ENCODE peak calls at places on chromosome 11, in nine cellular contexts. One of them, this sample, is unnamed.

GRCh38 chr11:22787565-22788162 is 41.9 kb downstream of the SVIP start:
- DNase-seq in colonic mucosa: no peak
- DNase-seq in CD8-positive, alpha-beta T cell: no peak
- DNase-seq in Caco-2: peak; percentile 41
- DNase-seq in A549: peak; percentile 8
- DNase-seq in tibial nerve: no peak
- DNase-seq in OCI-LY7: peak; percentile 56
- DNase-seq in body of pancreas: peak; percentile 19
- DNase-seq in neural progenitor cell: peak; percentile 71
- DNase-seq in this sample: no peak

GRCh38 chr11:68581439-68581838 is 102.9 kb upstream of the GAL start:
- DNase-seq in colonic mucosa: no peak
- DNase-seq in CD8-positive, alpha-beta T cell: no peak
- DNase-seq in Caco-2: no peak
- DNase-seq in A549: no peak
- DNase-seq in tibial nerve: no peak
- DNase-seq in OCI-LY7: no peak
- DNase-seq in body of pancreas: peak; percentile 20
- DNase-seq in neural progenitor cell: no peak
- DNase-seq in this sample: no peak

GRCh38 chr11:118889796-118890195 is 6.1 kb downstream of the CXCR5 start:
- DNase-seq in colonic mucosa: no peak
- DNase-seq in CD8-positive, alpha-beta T cell: no peak
- DNase-seq in Caco-2: no peak
- DNase-seq in A549: no peak
- DNase-seq in tibial nerve: no peak
- DNase-seq in OCI-LY7: no peak
- DNase-seq in body of pancreas: peak; percentile 90
- DNase-seq in neural progenitor cell: no peak
- DNase-seq in this sample: no peak

GRCh38 chr11:117391181-117391580 is 63.5 kb downstream of the CEP164 start:
- DNase-seq in colonic mucosa: no peak
- DNase-seq in CD8-positive, alpha-beta T cell: no peak
- DNase-seq in Caco-2: no peak
- DNase-seq in A549: no peak
- DNase-seq in tibial nerve: no peak
- DNase-seq in OCI-LY7: no peak
- DNase-seq in body of pancreas: no peak
- DNase-seq in neural progenitor cell: no peak
- DNase-seq in this sample: no peak

GRCh38 chr11:103619480-103619879 is 417.0 kb upstream of the DDI1 start:
- DNase-seq in colonic mucosa: no peak
- DNase-seq in CD8-positive, alpha-beta T cell: no peak
- DNase-seq in Caco-2: peak; percentile 45
- DNase-seq in A549: no peak
- DNase-seq in tibial nerve: no peak
- DNase-seq in OCI-LY7: peak; percentile 5
- DNase-seq in body of pancreas: no peak
- DNase-seq in neural progenitor cell: no peak
- DNase-seq in this sample: no peak

GRCh38 chr11:23124996-23125395 is 264.7 kb upstream of the CCDC179 start:
- DNase-seq in colonic mucosa: no peak
- DNase-seq in CD8-positive, alpha-beta T cell: no peak
- DNase-seq in Caco-2: no peak
- DNase-seq in A549: no peak
- DNase-seq in tibial nerve: no peak
- DNase-seq in OCI-LY7: no peak
- DNase-seq in body of pancreas: no peak
- DNase-seq in neural progenitor cell: no peak
- DNase-seq in this sample: no peak

GRCh38 chr11:28566643-28567042 is 458.5 kb downstream of the METTL15 start:
- DNase-seq in colonic mucosa: peak; percentile 31
- DNase-seq in CD8-positive, alpha-beta T cell: no peak
- DNase-seq in Caco-2: peak; percentile 5
- DNase-seq in A549: peak; percentile 90
- DNase-seq in tibial nerve: peak; percentile 13
- DNase-seq in OCI-LY7: no peak
- DNase-seq in body of pancreas: peak; percentile 47
- DNase-seq in neural progenitor cell: peak; percentile 85
- DNase-seq in this sample: peak; percentile 48

GRCh38 chr11:71086687-71087258 is 165.6 kb downstream of the SHANK2 start:
- DNase-seq in colonic mucosa: peak; percentile 33
- DNase-seq in CD8-positive, alpha-beta T cell: no peak
- DNase-seq in Caco-2: peak; percentile 79
- DNase-seq in A549: peak; percentile 31
- DNase-seq in tibial nerve: no peak
- DNase-seq in OCI-LY7: peak; percentile 56
- DNase-seq in body of pancreas: peak; percentile 32
- DNase-seq in neural progenitor cell: peak; percentile 82
- DNase-seq in this sample: no peak

GRCh38 chr11:30960387-30960992 is 374.3 kb upstream of the MPPED2 start:
- DNase-seq in colonic mucosa: no peak
- DNase-seq in CD8-positive, alpha-beta T cell: no peak
- DNase-seq in Caco-2: peak; percentile 43
- DNase-seq in A549: peak; percentile 14
- DNase-seq in tibial nerve: no peak
- DNase-seq in OCI-LY7: peak; percentile 2
- DNase-seq in body of pancreas: no peak
- DNase-seq in neural progenitor cell: peak; percentile 72
- DNase-seq in this sample: no peak

GRCh38 chr11:106697058-106697457 is 321.2 kb downstream of the GUCY1A2 start:
- DNase-seq in colonic mucosa: no peak
- DNase-seq in CD8-positive, alpha-beta T cell: no peak
- DNase-seq in Caco-2: no peak
- DNase-seq in A549: no peak
- DNase-seq in tibial nerve: no peak
- DNase-seq in OCI-LY7: no peak
- DNase-seq in body of pancreas: no peak
- DNase-seq in neural progenitor cell: no peak
- DNase-seq in this sample: no peak

GRCh38 chr11:87224486-87224885 is 186.8 kb downstream of the TMEM135 start:
- DNase-seq in colonic mucosa: no peak
- DNase-seq in CD8-positive, alpha-beta T cell: no peak
- DNase-seq in Caco-2: no peak
- DNase-seq in A549: no peak
- DNase-seq in tibial nerve: no peak
- DNase-seq in OCI-LY7: no peak
- DNase-seq in body of pancreas: no peak
- DNase-seq in neural progenitor cell: no peak
- DNase-seq in this sample: no peak

GRCh38 chr11:35364101-35364780 is 55.1 kb downstream of the SLC1A2 start:
- DNase-seq in colonic mucosa: peak; percentile 35
- DNase-seq in CD8-positive, alpha-beta T cell: no peak
- DNase-seq in Caco-2: no peak
- DNase-seq in A549: peak; percentile 46
- DNase-seq in tibial nerve: peak; percentile 55
- DNase-seq in OCI-LY7: no peak
- DNase-seq in body of pancreas: peak; percentile 88
- DNase-seq in neural progenitor cell: peak; percentile 13
- DNase-seq in this sample: no peak

GRCh38 chr11:100774859-100775258 is 87.8 kb downstream of the ARHGAP42 start:
- DNase-seq in colonic mucosa: no peak
- DNase-seq in CD8-positive, alpha-beta T cell: no peak
- DNase-seq in Caco-2: no peak
- DNase-seq in A549: no peak
- DNase-seq in tibial nerve: no peak
- DNase-seq in OCI-LY7: no peak
- DNase-seq in body of pancreas: no peak
- DNase-seq in neural progenitor cell: peak; percentile 15
- DNase-seq in this sample: no peak

GRCh38 chr11:47409440-47410403 is 1.3 kb downstream of the SLC39A13 start:
- DNase-seq in colonic mucosa: no peak
- DNase-seq in CD8-positive, alpha-beta T cell: no peak
- DNase-seq in Caco-2: no peak
- DNase-seq in A549: no peak
- DNase-seq in tibial nerve: no peak
- DNase-seq in OCI-LY7: no peak
- DNase-seq in body of pancreas: no peak
- DNase-seq in neural progenitor cell: peak; percentile 1
- DNase-seq in this sample: no peak

GRCh38 chr11:124602193-124602592 is 9.0 kb upstream of the PANX3 start:
- DNase-seq in colonic mucosa: no peak
- DNase-seq in CD8-positive, alpha-beta T cell: no peak
- DNase-seq in Caco-2: no peak
- DNase-seq in A549: no peak
- DNase-seq in tibial nerve: no peak
- DNase-seq in OCI-LY7: no peak
- DNase-seq in body of pancreas: no peak
- DNase-seq in neural progenitor cell: no peak
- DNase-seq in this sample: no peak

GRCh38 chr11:11491014-11491413 is 130.8 kb downstream of the GALNT18 start:
- DNase-seq in colonic mucosa: no peak
- DNase-seq in CD8-positive, alpha-beta T cell: no peak
- DNase-seq in Caco-2: no peak
- DNase-seq in A549: no peak
- DNase-seq in tibial nerve: no peak
- DNase-seq in OCI-LY7: no peak
- DNase-seq in body of pancreas: no peak
- DNase-seq in neural progenitor cell: no peak
- DNase-seq in this sample: no peak

GRCh38 chr11:119882316-119882715 is 153.3 kb upstream of the NECTIN1 start:
- DNase-seq in colonic mucosa: no peak
- DNase-seq in CD8-positive, alpha-beta T cell: no peak
- DNase-seq in Caco-2: no peak
- DNase-seq in A549: no peak
- DNase-seq in tibial nerve: no peak
- DNase-seq in OCI-LY7: no peak
- DNase-seq in body of pancreas: no peak
- DNase-seq in neural progenitor cell: no peak
- DNase-seq in this sample: no peak

GRCh38 chr11:117076941-117077659 is 21.1 kb downstream of the SIK3 start:
- DNase-seq in colonic mucosa: no peak
- DNase-seq in CD8-positive, alpha-beta T cell: no peak
- DNase-seq in Caco-2: peak; percentile 68
- DNase-seq in A549: no peak
- DNase-seq in tibial nerve: no peak
- DNase-seq in OCI-LY7: peak; percentile 31
- DNase-seq in body of pancreas: no peak
- DNase-seq in neural progenitor cell: no peak
- DNase-seq in this sample: no peak

DNA sequence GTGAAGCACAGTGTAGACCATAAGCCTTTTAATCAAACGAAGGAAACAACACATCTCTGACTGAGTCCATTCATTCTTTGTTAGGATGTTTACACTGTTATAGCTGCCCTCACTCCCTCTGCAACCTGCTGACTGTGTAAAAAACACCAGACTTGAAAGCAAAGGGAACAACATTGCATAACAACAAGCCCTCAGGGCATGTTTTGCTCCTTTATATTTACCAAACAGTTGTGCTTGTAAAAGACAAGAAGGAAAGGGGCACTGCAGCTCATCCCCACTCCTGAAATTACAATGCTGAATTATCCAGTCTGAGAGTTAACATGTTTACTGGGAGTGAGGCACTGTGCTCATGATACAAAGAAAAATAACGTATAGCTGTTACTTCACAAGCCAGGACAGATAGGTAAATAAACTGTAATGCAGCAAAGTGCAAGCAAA is 46.4 kb downstream of the RAB30 start:
- DNase-seq in colonic mucosa: no peak
- DNase-seq in CD8-positive, alpha-beta T cell: no peak
- DNase-seq in Caco-2: peak; percentile 38
- DNase-seq in A549: no peak
- DNase-seq in tibial nerve: no peak
- DNase-seq in OCI-LY7: no peak
- DNase-seq in body of pancreas: no peak
- DNase-seq in neural progenitor cell: no peak
- DNase-seq in this sample: no peak
- H3K4me1 ChIP-seq in colonic mucosa: peaks cover 6% of the 10 kb centered on the region
- H3K4me1 ChIP-seq in CD8-positive, alpha-beta T cell: peaks cover 17% of the 10 kb centered on the region
- H3K4me1 ChIP-seq in Caco-2: peaks cover 19% of the 10 kb centered on the region
- H3K4me1 ChIP-seq in A549: peaks cover 19% of the 10 kb centered on the region
- H3K4me1 ChIP-seq in tibial nerve: peaks cover 68% of the 10 kb centered on the region
- H3K4me1 ChIP-seq in OCI-LY7: peaks cover 59% of the 10 kb centered on the region
- H3K4me1 ChIP-seq in body of pancreas: no peaks in the 10 kb centered on the region
- H3K4me1 ChIP-seq in neural progenitor cell: peaks cover 15% of the 10 kb centered on the region
- H3K4me1 ChIP-seq in this sample: peaks cover 16% of the 10 kb centered on the region

DNA sequence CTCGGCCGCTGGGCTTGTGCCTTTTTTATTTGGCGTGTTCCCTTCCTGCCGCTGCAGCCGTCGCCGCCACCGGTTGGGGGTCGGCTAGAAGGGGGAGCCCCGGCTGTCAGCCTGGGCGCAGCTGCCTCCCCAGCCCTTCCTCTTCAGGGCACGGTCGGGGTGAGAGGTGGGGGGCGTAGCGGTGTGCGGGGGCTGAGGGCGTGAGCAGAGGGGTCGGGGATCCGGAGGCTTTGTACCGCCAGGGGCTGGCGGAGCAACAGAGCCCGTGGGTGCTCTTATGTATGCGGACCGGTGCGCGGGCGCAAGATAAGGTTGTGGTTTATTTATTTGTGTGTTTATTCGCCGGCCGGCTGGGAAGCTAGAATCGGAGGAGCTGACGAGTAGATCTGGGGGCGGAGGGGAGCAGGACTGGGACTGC is 482 bp downstream of the ZBTB16 start:
- DNase-seq in colonic mucosa: peak; percentile 58
- DNase-seq in CD8-positive, alpha-beta T cell: peak; percentile 42
- DNase-seq in Caco-2: peak; percentile 55
- DNase-seq in A549: no peak
- DNase-seq in tibial nerve: no peak
- DNase-seq in OCI-LY7: no peak
- DNase-seq in body of pancreas: peak; percentile 43
- DNase-seq in neural progenitor cell: peak; percentile 75
- DNase-seq in this sample: no peak
- H3K4me1 ChIP-seq in colonic mucosa: peaks cover 7% of the 10 kb centered on the region
- H3K4me1 ChIP-seq in CD8-positive, alpha-beta T cell: peaks cover 21% of the 10 kb centered on the region
- H3K4me1 ChIP-seq in Caco-2: peaks cover 10% of the 10 kb centered on the region
- H3K4me1 ChIP-seq in A549: peaks cover 8% of the 10 kb centered on the region
- H3K4me1 ChIP-seq in tibial nerve: peaks cover 51% of the 10 kb centered on the region
- H3K4me1 ChIP-seq in OCI-LY7: no peaks in the 10 kb centered on the region
- H3K4me1 ChIP-seq in body of pancreas: peaks cover 57% of the 10 kb centered on the region
- H3K4me1 ChIP-seq in neural progenitor cell: peaks cover 44% of the 10 kb centered on the region
- H3K4me1 ChIP-seq in this sample: peaks cover 16% of the 10 kb centered on the region

GRCh38 chr11:63871962-63872832 is 33.3 kb downstream of the MARK2 start:
- DNase-seq in colonic mucosa: peak; percentile 90
- DNase-seq in CD8-positive, alpha-beta T cell: peak; percentile 46
- DNase-seq in Caco-2: peak; percentile 88
- DNase-seq in A549: peak; percentile 71
- DNase-seq in tibial nerve: peak; percentile 63
- DNase-seq in OCI-LY7: peak; percentile 8
- DNase-seq in body of pancreas: peak; percentile 92
- DNase-seq in neural progenitor cell: peak; percentile 41
- DNase-seq in this sample: peak; percentile 70
- H3K4me1 ChIP-seq in colonic mucosa: peaks cover 37% of the 10 kb centered on the region
- H3K4me1 ChIP-seq in CD8-positive, alpha-beta T cell: peaks cover 77% of the 10 kb centered on the region
- H3K4me1 ChIP-seq in Caco-2: peaks cover 8% of the 10 kb centered on the region
- H3K4me1 ChIP-seq in A549: peaks cover 48% of the 10 kb centered on the region
- H3K4me1 ChIP-seq in tibial nerve: peaks cover 74% of the 10 kb centered on the region
- H3K4me1 ChIP-seq in OCI-LY7: no peaks in the 10 kb centered on the region
- H3K4me1 ChIP-seq in body of pancreas: peaks cover 87% of the 10 kb centered on the region
- H3K4me1 ChIP-seq in neural progenitor cell: peaks cover 7% of the 10 kb centered on the region
- H3K4me1 ChIP-seq in this sample: peaks cover 57% of the 10 kb centered on the region

DNA sequence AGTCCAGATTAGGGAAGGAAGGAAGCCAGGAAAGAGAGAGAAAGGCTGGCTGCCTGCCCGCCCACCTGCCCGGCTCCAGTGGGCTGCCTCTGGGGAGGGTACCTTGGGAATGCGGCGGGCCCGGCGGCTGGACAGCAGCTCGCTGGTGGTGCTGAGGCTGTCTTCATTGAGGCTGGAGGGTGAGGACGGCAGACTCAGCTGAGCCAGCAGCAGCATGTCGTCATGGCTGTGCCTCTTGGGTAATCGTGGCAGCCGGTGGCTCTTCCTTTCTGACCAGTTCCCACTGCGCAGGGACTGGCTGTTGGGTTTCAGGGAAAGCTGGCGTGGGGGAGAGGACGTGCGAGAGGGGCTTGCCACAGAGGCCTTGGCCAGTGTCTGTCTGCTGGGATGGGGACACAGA is 32.9 kb downstream of the RPL27A start:
- DNase-seq in colonic mucosa: no peak
- DNase-seq in CD8-positive, alpha-beta T cell: no peak
- DNase-seq in Caco-2: no peak
- DNase-seq in A549: no peak
- DNase-seq in tibial nerve: peak; percentile 19
- DNase-seq in OCI-LY7: no peak
- DNase-seq in body of pancreas: no peak
- DNase-seq in neural progenitor cell: no peak
- DNase-seq in this sample: no peak
- H3K4me1 ChIP-seq in colonic mucosa: peaks cover 3% of the 10 kb centered on the region
- H3K4me1 ChIP-seq in CD8-positive, alpha-beta T cell: no peaks in the 10 kb centered on the region
- H3K4me1 ChIP-seq in Caco-2: peaks cover 30% of the 10 kb centered on the region
- H3K4me1 ChIP-seq in A549: peaks cover 39% of the 10 kb centered on the region
- H3K4me1 ChIP-seq in tibial nerve: peaks cover 67% of the 10 kb centered on the region
- H3K4me1 ChIP-seq in OCI-LY7: no peaks in the 10 kb centered on the region
- H3K4me1 ChIP-seq in body of pancreas: peaks cover 49% of the 10 kb centered on the region
- H3K4me1 ChIP-seq in neural progenitor cell: peaks cover 15% of the 10 kb centered on the region
- H3K4me1 ChIP-seq in this sample: peaks cover 8% of the 10 kb centered on the region